ENCODE peak calls at places on chromosome 4, in four cellular contexts. One of them, this sample, is unnamed.

GRCh38 chr4:72604324-72604723 is 35.3 kb upstream of the ADAMTS3 start:
- DNase-seq in GM12878: no peak
- DNase-seq in HCT116: no peak
- DNase-seq in K562: no peak
- DNase-seq in this sample: no peak

GRCh38 chr4:185859106-185859505 is 47.1 kb upstream of the SORBS2 start:
- DNase-seq in K562: no peak
- DNase-seq in HCT116: no peak
- DNase-seq in GM12878: no peak
- DNase-seq in this sample: no peak

GRCh38 chr4:76545161-76545884 is 110.3 kb downstream of the SHROOM3 start:
- DNase-seq in K562: no peak
- DNase-seq in GM12878: no peak
- DNase-seq in HCT116: no peak
- DNase-seq in this sample: no peak

GRCh38 chr4:3328814-3329663 is 36.2 kb downstream of the RGS12 start:
- DNase-seq in K562: no peak
- DNase-seq in HCT116: no peak
- DNase-seq in GM12878: no peak
- DNase-seq in this sample: no peak

GRCh38 chr4:57190651-57191481 is 80.7 kb upstream of the IGFBP7 start:
- DNase-seq in GM12878: no peak
- DNase-seq in K562: peak
- DNase-seq in HCT116: peak
- DNase-seq in this sample: peak

GRCh38 chr4:23828779-23829178 is 61.1 kb downstream of the PPARGC1A start:
- DNase-seq in HCT116: no peak
- DNase-seq in GM12878: no peak
- DNase-seq in K562: no peak
- DNase-seq in this sample: no peak

GRCh38 chr4:54872246-54872645 is 214.5 kb downstream of the KIT start:
- DNase-seq in K562: no peak
- DNase-seq in HCT116: no peak
- DNase-seq in GM12878: no peak
- DNase-seq in this sample: no peak

GRCh38 chr4:139986621-139987510 is 167.1 kb downstream of the MAML3 start:
- DNase-seq in GM12878: no peak
- DNase-seq in HCT116: no peak
- DNase-seq in K562: no peak
- DNase-seq in this sample: no peak

GRCh38 chr4:185542626-185543336 is 7.5 kb upstream of the PDLIM3 start:
- DNase-seq in K562: no peak
- DNase-seq in GM12878: no peak
- DNase-seq in HCT116: no peak
- DNase-seq in this sample: no peak

GRCh38 chr4:138034871-138035270 is 207.3 kb downstream of the SLC7A11 start:
- DNase-seq in K562: no peak
- DNase-seq in GM12878: no peak
- DNase-seq in HCT116: no peak
- DNase-seq in this sample: no peak

GRCh38 chr4:149409186-149410056 is 406.2 kb downstream of the IQCM start:
- DNase-seq in HCT116: peak
- DNase-seq in K562: no peak
- DNase-seq in GM12878: no peak
- DNase-seq in this sample: peak

GRCh38 chr4:31059753-31060522 is 339.8 kb downstream of the PCDH7 start:
- DNase-seq in K562: no peak
- DNase-seq in GM12878: no peak
- DNase-seq in HCT116: peak
- DNase-seq in this sample: no peak

GRCh38 chr4:67754288-67754687 is at the start of gene GNRHR:
- DNase-seq in K562: no peak
- DNase-seq in HCT116: no peak
- DNase-seq in GM12878: no peak
- DNase-seq in this sample: no peak

GRCh38 chr4:89434364-89434988 is 126.9 kb upstream of the GPRIN3 start:
- DNase-seq in GM12878: no peak
- DNase-seq in K562: no peak
- DNase-seq in HCT116: peak
- DNase-seq in this sample: peak

GRCh38 chr4:146224331-146224966 is 10.1 kb downstream of the REELD1 start:
- DNase-seq in K562: no peak
- DNase-seq in GM12878: no peak
- DNase-seq in HCT116: no peak
- DNase-seq in this sample: no peak

GRCh38 chr4:125316781-125317525 is 2.2 kb downstream of the FAT4 start:
- DNase-seq in GM12878: no peak
- DNase-seq in HCT116: no peak
- DNase-seq in K562: no peak
- DNase-seq in this sample: peak
- TF ChIP-seq RAD21 in GM12878: no peak
- TF ChIP-seq RAD21 in HCT116: no peak
- TF ChIP-seq RAD21 in K562: no peak
- TF ChIP-seq RAD21 in this sample: peak

DNA sequence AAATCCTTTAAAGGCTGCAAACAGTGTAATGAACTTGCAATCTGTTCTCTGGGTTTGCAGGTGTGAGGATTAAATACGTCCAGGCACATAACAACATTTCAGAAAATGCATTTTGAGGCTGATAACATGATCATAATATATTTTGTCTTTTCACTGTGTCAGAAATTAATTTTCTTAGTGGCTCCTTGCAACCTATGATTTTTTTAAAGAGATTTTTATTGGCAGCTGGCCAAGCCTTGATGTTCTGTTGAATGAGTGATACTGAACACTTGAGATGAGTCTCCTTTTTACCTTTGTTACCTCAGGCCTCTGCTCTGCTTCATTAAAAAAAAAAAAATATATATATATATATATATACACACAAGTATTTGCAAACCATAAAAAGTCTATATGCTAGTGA is 68.2 kb upstream of the TENM3 start:
- DNase-seq in HCT116: no peak
- DNase-seq in K562: no peak
- DNase-seq in GM12878: no peak
- DNase-seq in this sample: no peak
- TF ChIP-seq RAD21 in HCT116: no peak
- TF ChIP-seq RAD21 in K562: no peak
- TF ChIP-seq RAD21 in GM12878: no peak
- TF ChIP-seq RAD21 in this sample: no peak

DNA sequence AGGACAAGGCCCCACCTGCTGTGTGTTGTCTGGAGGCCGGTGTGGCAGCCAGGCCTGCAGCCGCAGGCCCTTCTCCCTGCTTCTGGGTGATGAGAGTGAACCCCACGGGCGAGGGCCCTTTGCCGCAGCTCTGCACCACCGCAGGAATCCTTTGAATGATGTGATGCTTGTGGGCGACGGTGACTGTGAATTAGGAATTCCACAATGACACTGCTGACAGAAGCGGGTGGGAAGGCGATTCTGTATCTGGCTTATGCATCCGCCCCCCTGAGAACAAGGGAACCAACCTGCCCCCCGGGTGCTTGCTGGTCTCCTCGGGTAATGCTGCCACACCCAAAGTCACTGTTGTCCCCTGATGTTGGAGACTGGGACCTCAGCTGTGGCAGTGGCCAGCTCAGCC is 19.5 kb upstream of the MAN2B2 start:
- DNase-seq in GM12878: no peak
- DNase-seq in K562: no peak
- DNase-seq in HCT116: no peak
- DNase-seq in this sample: no peak
- TF ChIP-seq RAD21 in GM12878: no peak
- TF ChIP-seq RAD21 in K562: no peak
- TF ChIP-seq RAD21 in HCT116: no peak
- TF ChIP-seq RAD21 in this sample: no peak

DNA sequence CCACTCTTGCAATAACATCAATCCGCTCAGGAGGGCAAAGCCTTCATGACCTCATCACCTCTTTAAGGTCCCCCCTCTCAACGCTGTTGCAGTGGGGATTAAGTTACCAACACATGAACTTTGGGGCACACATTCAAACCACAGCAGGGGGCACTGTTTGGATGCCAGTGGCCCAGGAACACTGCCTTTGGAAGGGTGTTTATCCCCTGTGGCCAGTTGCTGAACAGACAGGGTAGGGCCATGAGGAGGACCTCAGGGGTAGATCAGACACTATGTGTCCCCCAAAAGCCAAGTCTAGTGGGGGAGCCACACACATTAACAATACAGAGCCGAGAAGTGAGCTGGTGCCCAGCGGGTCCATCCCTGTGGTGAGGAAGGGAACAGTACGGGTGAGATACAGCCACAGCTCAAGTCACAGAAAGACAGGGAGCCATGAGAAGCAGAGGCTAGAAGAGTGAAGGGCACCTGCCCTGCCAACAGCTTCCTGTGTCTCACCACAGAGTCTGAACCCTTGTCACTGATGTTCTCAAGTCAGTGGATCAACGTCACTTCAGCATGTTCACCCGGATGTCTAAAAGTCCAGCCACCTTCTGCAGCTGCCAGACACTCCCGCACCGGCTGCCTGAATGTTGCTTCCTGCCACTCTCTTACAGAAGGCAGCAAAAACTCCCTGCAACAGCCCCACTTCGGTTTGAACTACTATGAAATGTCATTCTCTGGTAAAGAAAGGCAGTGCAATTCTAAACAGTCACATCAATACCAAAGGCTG is 19.9 kb upstream of the MXD4 start:
- DNase-seq in K562: no peak
- DNase-seq in HCT116: no peak
- DNase-seq in GM12878: peak
- DNase-seq in this sample: no peak
- TF ChIP-seq RAD21 in K562: no peak
- TF ChIP-seq RAD21 in HCT116: no peak
- TF ChIP-seq RAD21 in GM12878: peak
- TF ChIP-seq RAD21 in this sample: no peak

GRCh38 chr4:172900880-172901279 is 267.7 kb upstream of the GALNT7 start:
- DNase-seq in GM12878: no peak
- DNase-seq in K562: no peak
- DNase-seq in HCT116: no peak
- DNase-seq in this sample: no peak
- TF ChIP-seq RAD21 in GM12878: no peak
- TF ChIP-seq RAD21 in K562: no peak
- TF ChIP-seq RAD21 in HCT116: no peak
- TF ChIP-seq RAD21 in this sample: no peak

GRCh38 chr4:41992967-41993857 is 2.9 kb downstream of the SLC30A9 start:
- DNase-seq in GM12878: no peak
- DNase-seq in HCT116: no peak
- DNase-seq in K562: no peak
- DNase-seq in this sample: no peak

GRCh38 chr4:41998019-41998418 is 7.7 kb downstream of the SLC30A9 start:
- DNase-seq in K562: no peak
- DNase-seq in GM12878: no peak
- DNase-seq in HCT116: no peak
- DNase-seq in this sample: no peak

GRCh38 chr4:41991916-41992767 is 1.8 kb downstream of the SLC30A9 start:
- DNase-seq in GM12878: no peak
- DNase-seq in K562: no peak
- DNase-seq in HCT116: no peak
- DNase-seq in this sample: no peak

GRCh38 chr4:41990383-41991111 is at the start of gene SLC30A9:
- DNase-seq in K562: peak
- DNase-seq in HCT116: peak
- DNase-seq in GM12878: peak
- DNase-seq in this sample: peak

GRCh38 chr4:41994461-41994860 is 4.1 kb downstream of the SLC30A9 start:
- DNase-seq in HCT116: no peak
- DNase-seq in K562: no peak
- DNase-seq in GM12878: no peak
- DNase-seq in this sample: no peak
- TF ChIP-seq RAD21 in HCT116: no peak
- TF ChIP-seq RAD21 in K562: no peak
- TF ChIP-seq RAD21 in GM12878: no peak
- TF ChIP-seq RAD21 in this sample: no peak

GRCh38 chr4:142648378-142648777 is 197.7 kb downstream of the INPP4B start:
- DNase-seq in K562: no peak
- DNase-seq in HCT116: no peak
- DNase-seq in GM12878: no peak
- DNase-seq in this sample: no peak
- TF ChIP-seq RAD21 in K562: no peak
- TF ChIP-seq RAD21 in HCT116: no peak
- TF ChIP-seq RAD21 in GM12878: no peak
- TF ChIP-seq RAD21 in this sample: no peak

GRCh38 chr4:179624768-179625181 is 2182.5 kb upstream of the AGA start:
- DNase-seq in GM12878: no peak
- DNase-seq in K562: no peak
- DNase-seq in HCT116: no peak
- DNase-seq in this sample: no peak

GRCh38 chr4:179625391-179625790 is 2183.2 kb upstream of the AGA start:
- DNase-seq in GM12878: no peak
- DNase-seq in K562: no peak
- DNase-seq in HCT116: no peak
- DNase-seq in this sample: no peak

GRCh38 chr4:179626687-179627086 is 2184.4 kb upstream of the AGA start:
- DNase-seq in GM12878: no peak
- DNase-seq in HCT116: no peak
- DNase-seq in K562: no peak
- DNase-seq in this sample: no peak
- TF ChIP-seq RAD21 in GM12878: no peak
- TF ChIP-seq RAD21 in HCT116: peak
- TF ChIP-seq RAD21 in K562: no peak
- TF ChIP-seq RAD21 in this sample: no peak

GRCh38 chr4:113962719-113963274 is 16.6 kb downstream of the ARSJ start:
- DNase-seq in HCT116: no peak
- DNase-seq in K562: no peak
- DNase-seq in GM12878: no peak
- DNase-seq in this sample: no peak

GRCh38 chr4:113957961-113958360 is 21.5 kb downstream of the ARSJ start:
- DNase-seq in HCT116: no peak
- DNase-seq in K562: no peak
- DNase-seq in GM12878: no peak
- DNase-seq in this sample: no peak

GRCh38 chr4:113958766-113959540 is 20.5 kb downstream of the ARSJ start:
- DNase-seq in K562: no peak
- DNase-seq in GM12878: no peak
- DNase-seq in HCT116: peak
- DNase-seq in this sample: peak

GRCh38 chr4:113961322-113961698 is 18.1 kb downstream of the ARSJ start:
- DNase-seq in K562: no peak
- DNase-seq in HCT116: no peak
- DNase-seq in GM12878: no peak
- DNase-seq in this sample: peak

GRCh38 chr4:113960684-113961321 is 18.6 kb downstream of the ARSJ start:
- DNase-seq in GM12878: no peak
- DNase-seq in HCT116: no peak
- DNase-seq in K562: no peak
- DNase-seq in this sample: no peak
- TF ChIP-seq RAD21 in GM12878: no peak
- TF ChIP-seq RAD21 in HCT116: no peak
- TF ChIP-seq RAD21 in K562: no peak
- TF ChIP-seq RAD21 in this sample: no peak

DNA sequence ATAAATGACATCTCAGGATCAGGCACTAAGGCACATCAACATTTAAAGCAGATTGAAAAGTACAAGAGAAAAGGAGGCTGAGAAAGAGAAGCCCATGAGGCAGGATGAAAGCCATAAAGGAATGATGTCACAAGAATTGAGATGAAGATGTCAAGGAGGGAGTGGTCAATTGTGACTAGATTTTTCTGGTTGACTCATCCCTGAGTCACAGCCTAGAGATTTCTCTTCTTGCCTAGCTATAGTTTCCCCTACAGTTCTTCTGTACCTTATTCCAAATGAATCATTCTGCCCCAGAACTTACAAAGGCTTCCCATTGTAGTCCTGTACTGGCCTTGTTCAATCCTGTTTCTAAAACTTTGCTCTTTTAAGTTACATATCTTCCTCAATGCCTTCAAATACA is 3.4 kb upstream of the USP53 start:
- DNase-seq in GM12878: no peak
- DNase-seq in HCT116: peak
- DNase-seq in K562: peak
- DNase-seq in this sample: peak
- TF ChIP-seq RAD21 in GM12878: no peak
- TF ChIP-seq RAD21 in HCT116: no peak
- TF ChIP-seq RAD21 in K562: no peak
- TF ChIP-seq RAD21 in this sample: no peak

This sample was measured in A549.